ENCODE peak calls at places on chromosomes 1 and 21, in four cellular contexts. One of them, this sample, is unnamed. For H3K79me2, the result is how much of the 10 kb centered on the place peaks cover.

GRCh38 chr1:11541956-11542355 is 63.0 kb downstream of the DISP3 start:
- DNase-seq in H9: no peak
- DNase-seq in H1: no peak
- DNase-seq in trophoblast cell: no peak
- DNase-seq in this sample: no peak

GRCh38 chr1:87904668-87905067 is 576.0 kb downstream of the LMO4 start:
- DNase-seq in H9: no peak
- DNase-seq in H1: no peak
- DNase-seq in trophoblast cell: no peak
- DNase-seq in this sample: no peak

GRCh38 chr1:173867141-173867752 is 542 bp downstream of the GAS5 start:
- DNase-seq in H9: peak
- DNase-seq in H1: no peak
- DNase-seq in trophoblast cell: no peak
- DNase-seq in this sample: no peak

GRCh38 chr1:157517026-157517425 is 35.3 kb downstream of the FCRL5 start:
- DNase-seq in H9: no peak
- DNase-seq in H1: no peak
- DNase-seq in trophoblast cell: no peak
- DNase-seq in this sample: no peak

GRCh38 chr1:210901981-210902770 is 231.8 kb downstream of the KCNH1 start:
- DNase-seq in H9: no peak
- DNase-seq in H1: no peak
- DNase-seq in trophoblast cell: no peak
- DNase-seq in this sample: peak

GRCh38 chr21:15943009-15943666 is 213.4 kb downstream of the USP25 start:
- DNase-seq in H9: no peak
- DNase-seq in H1: no peak
- DNase-seq in trophoblast cell: no peak
- DNase-seq in this sample: no peak

GRCh38 chr1:230542054-230542453 is 100.2 kb upstream of the COG2 start:
- DNase-seq in H9: no peak
- DNase-seq in H1: no peak
- DNase-seq in trophoblast cell: no peak
- DNase-seq in this sample: no peak

GRCh38 chr1:151593651-151594625 is 17.9 kb upstream of the SNX27 start:
- DNase-seq in H9: peak
- DNase-seq in H1: peak
- DNase-seq in trophoblast cell: peak
- DNase-seq in this sample: peak

GRCh38 chr1:107541412-107541811 is 400.6 kb downstream of the NTNG1 start:
- DNase-seq in H9: no peak
- DNase-seq in H1: no peak
- DNase-seq in trophoblast cell: no peak
- DNase-seq in this sample: no peak

GRCh38 chr1:234616644-234617043 is 6.7 kb upstream of the IRF2BP2 start:
- DNase-seq in H9: no peak
- DNase-seq in H1: no peak
- DNase-seq in trophoblast cell: no peak
- DNase-seq in this sample: no peak

GRCh38 chr21:32524010-32524719 is 61.2 kb downstream of the TCP10L start:
- DNase-seq in H9: no peak
- DNase-seq in H1: no peak
- DNase-seq in trophoblast cell: no peak
- DNase-seq in this sample: peak

GRCh38 chr1:73160759-73161158 is 878.4 kb upstream of the NEGR1 start:
- DNase-seq in H9: no peak
- DNase-seq in H1: no peak
- DNase-seq in trophoblast cell: no peak
- DNase-seq in this sample: no peak

GRCh38 chr1:191831572-191831971 is 326.7 kb upstream of the RGS18 start:
- DNase-seq in H9: no peak
- DNase-seq in H1: no peak
- DNase-seq in trophoblast cell: no peak
- DNase-seq in this sample: peak

GRCh38 chr1:99573431-99574217 is 72.3 kb upstream of the PALMD start:
- DNase-seq in H9: no peak
- DNase-seq in H1: no peak
- DNase-seq in trophoblast cell: no peak
- DNase-seq in this sample: no peak
- H2AK5ac ChIP-seq in H9: no peak
- H2AK5ac ChIP-seq in H1: no peak
- H2AK5ac ChIP-seq in trophoblast cell: no peak
- H2AK5ac ChIP-seq in this sample: no peak

GRCh38 chr1:223741861-223742260 is 29.5 kb downstream of the CAPN2 start:
- DNase-seq in H9: no peak
- DNase-seq in H1: no peak
- DNase-seq in trophoblast cell: peak
- DNase-seq in this sample: peak
- H3K79me2 ChIP-seq in H9: under half
- H3K79me2 ChIP-seq in H1: under half
- H3K79me2 ChIP-seq in trophoblast cell: under half
- H3K79me2 ChIP-seq in this sample: under half

GRCh38 chr1:94013331-94013925 is 104.2 kb upstream of the GCLM start:
- DNase-seq in H9: no peak
- DNase-seq in H1: no peak
- DNase-seq in trophoblast cell: no peak
- DNase-seq in this sample: no peak
- H2AK5ac ChIP-seq in H9: no peak
- H2AK5ac ChIP-seq in H1: peak
- H2AK5ac ChIP-seq in trophoblast cell: no peak
- H2AK5ac ChIP-seq in this sample: no peak

GRCh38 chr21:46482225-46482845 is 23.6 kb downstream of the DIP2A start:
- DNase-seq in H9: no peak
- DNase-seq in H1: no peak
- DNase-seq in trophoblast cell: peak
- DNase-seq in this sample: no peak

GRCh38 chr21:46478910-46479309 is 20.2 kb downstream of the DIP2A start:
- DNase-seq in H9: no peak
- DNase-seq in H1: no peak
- DNase-seq in trophoblast cell: no peak
- DNase-seq in this sample: no peak

GRCh38 chr21:46482846-46483231 is 24.1 kb downstream of the DIP2A start:
- DNase-seq in H9: no peak
- DNase-seq in H1: no peak
- DNase-seq in trophoblast cell: no peak
- DNase-seq in this sample: no peak

GRCh38 chr21:46477765-46478164 is 19.1 kb downstream of the DIP2A start:
- DNase-seq in H9: no peak
- DNase-seq in H1: no peak
- DNase-seq in trophoblast cell: peak
- DNase-seq in this sample: no peak

GRCh38 chr21:46480466-46480865 is 21.8 kb downstream of the DIP2A start:
- DNase-seq in H9: no peak
- DNase-seq in H1: no peak
- DNase-seq in trophoblast cell: no peak
- DNase-seq in this sample: no peak
- H3K79me2 ChIP-seq in H9: under half
- H3K79me2 ChIP-seq in H1: under half
- H3K79me2 ChIP-seq in trophoblast cell: under half
- H3K79me2 ChIP-seq in this sample: under half

DNA sequence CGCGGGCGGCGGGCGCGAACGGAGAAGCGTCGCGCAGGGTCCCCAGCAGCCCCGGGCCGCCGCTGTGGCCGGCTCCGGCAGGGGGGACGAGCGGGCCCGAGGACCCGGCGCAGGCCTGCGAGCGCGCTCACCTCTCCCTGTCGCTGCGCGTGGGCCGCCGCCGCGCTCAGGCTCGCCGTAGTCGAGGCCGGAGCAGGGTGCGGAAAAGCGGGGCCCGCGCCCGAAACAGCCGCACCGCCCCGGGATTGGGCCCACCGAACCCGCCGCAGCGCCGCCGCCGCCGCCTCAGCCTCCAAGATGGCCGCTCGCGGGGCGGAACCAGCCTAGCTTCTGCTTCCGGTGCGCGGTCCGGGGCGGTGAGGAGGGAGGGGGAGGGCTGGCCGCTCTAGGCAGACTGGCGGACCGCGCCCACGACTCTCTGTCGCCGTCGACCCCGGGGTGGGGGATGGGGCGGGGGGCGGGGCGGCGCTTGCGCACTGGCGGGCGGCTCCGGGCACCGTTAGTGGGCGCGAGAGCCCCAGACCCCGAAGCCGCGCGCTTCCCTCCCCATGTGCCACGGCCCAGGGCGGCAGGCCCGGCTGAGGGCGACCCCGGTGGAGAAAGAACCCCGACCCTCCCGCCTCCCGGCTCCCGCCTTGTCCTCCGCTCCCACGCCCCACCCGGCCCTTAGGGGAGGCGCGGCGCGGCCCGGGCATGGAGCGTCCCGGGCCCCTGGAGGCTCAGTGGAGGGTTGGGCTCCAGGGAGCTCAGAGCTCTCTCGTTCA is at the start of gene UBE2J2:
- DNase-seq in H9: peak
- DNase-seq in H1: peak
- DNase-seq in trophoblast cell: peak
- DNase-seq in this sample: peak
- H2AK5ac ChIP-seq in H9: no peak
- H2AK5ac ChIP-seq in H1: no peak
- H2AK5ac ChIP-seq in trophoblast cell: peak
- H2AK5ac ChIP-seq in this sample: peak

GRCh38 chr1:18936814-18937481 is 19.5 kb downstream of the IFFO2 start:
- DNase-seq in H9: no peak
- DNase-seq in H1: no peak
- DNase-seq in trophoblast cell: peak
- DNase-seq in this sample: peak
- H3K79me2 ChIP-seq in H9: under half
- H3K79me2 ChIP-seq in H1: under half
- H3K79me2 ChIP-seq in trophoblast cell: under half
- H3K79me2 ChIP-seq in this sample: under half

DNA sequence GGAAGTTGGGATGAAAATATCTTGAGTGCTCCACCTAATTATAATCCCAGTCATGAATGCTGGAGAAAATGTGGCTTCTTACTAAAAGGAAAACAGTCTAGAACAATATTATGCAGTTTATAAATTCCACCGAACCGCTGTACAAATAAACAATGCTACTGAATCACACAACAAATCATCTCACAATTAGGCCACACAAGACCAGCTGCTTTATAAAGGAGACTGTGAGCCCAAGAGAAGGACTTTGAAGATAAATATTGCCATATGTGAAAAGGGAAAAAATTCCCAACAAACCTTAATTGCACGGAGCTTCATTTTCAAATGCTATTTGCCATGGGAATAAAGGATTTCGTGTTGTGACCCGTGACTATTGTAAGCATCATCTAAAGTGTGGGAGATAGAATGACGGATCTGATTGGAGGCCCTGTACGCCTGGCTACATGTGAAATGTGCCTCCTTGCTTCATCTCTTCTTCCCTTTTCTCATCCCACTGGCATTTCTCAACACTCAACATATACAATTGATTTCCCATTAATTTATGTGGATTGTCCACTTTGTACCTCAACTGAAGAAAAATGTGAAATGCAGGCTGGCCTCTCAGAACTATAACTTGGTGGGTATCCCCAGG is 122.1 kb downstream of the TGFB2 start:
- DNase-seq in H9: no peak
- DNase-seq in H1: no peak
- DNase-seq in trophoblast cell: no peak
- DNase-seq in this sample: no peak
- H2AK5ac ChIP-seq in H9: no peak
- H2AK5ac ChIP-seq in H1: no peak
- H2AK5ac ChIP-seq in trophoblast cell: no peak
- H2AK5ac ChIP-seq in this sample: no peak